ENCODE peak calls at places on chromosomes 5 and 9, in five cellular contexts. One of them, this sample, is unnamed.

GRCh38 chr9:16337322-16338029 is 533.0 kb downstream of the BNC2 start:
- DNase-seq in left ventricle myocardium inferior: no peak
- DNase-seq in right lobe of liver: no peak
- DNase-seq in psoas muscle: no peak
- DNase-seq in SK-N-SH: no peak
- DNase-seq in this sample: no peak

GRCh38 chr9:114674798-114675554 is 7.0 kb downstream of the TEX48 start:
- DNase-seq in psoas muscle: no peak
- DNase-seq in left ventricle myocardium inferior: no peak
- DNase-seq in right lobe of liver: no peak
- DNase-seq in SK-N-SH: no peak
- DNase-seq in this sample: no peak

GRCh38 chr9:98130576-98131228 is 11.7 kb upstream of the TRIM14 start:
- DNase-seq in SK-N-SH: no peak
- DNase-seq in right lobe of liver: no peak
- DNase-seq in left ventricle myocardium inferior: no peak
- DNase-seq in psoas muscle: no peak
- DNase-seq in this sample: no peak

GRCh38 chr5:53603009-53603687 is 42.7 kb downstream of the NDUFS4 start:
- DNase-seq in SK-N-SH: peak
- DNase-seq in left ventricle myocardium inferior: no peak
- DNase-seq in right lobe of liver: no peak
- DNase-seq in psoas muscle: no peak
- DNase-seq in this sample: peak

GRCh38 chr5:96529559-96529958 is 96.5 kb upstream of the PCSK1 start:
- DNase-seq in SK-N-SH: no peak
- DNase-seq in psoas muscle: no peak
- DNase-seq in right lobe of liver: no peak
- DNase-seq in left ventricle myocardium inferior: no peak
- DNase-seq in this sample: no peak

GRCh38 chr5:39399135-39400036 is 25.4 kb downstream of the DAB2 start:
- DNase-seq in psoas muscle: no peak
- DNase-seq in right lobe of liver: no peak
- DNase-seq in left ventricle myocardium inferior: no peak
- DNase-seq in SK-N-SH: no peak
- DNase-seq in this sample: no peak

GRCh38 chr5:107605596-107606125 is 65.1 kb downstream of the EFNA5 start:
- DNase-seq in right lobe of liver: no peak
- DNase-seq in SK-N-SH: no peak
- DNase-seq in left ventricle myocardium inferior: no peak
- DNase-seq in psoas muscle: no peak
- DNase-seq in this sample: no peak

GRCh38 chr5:135594416-135594960 is 15.7 kb upstream of the CXCL14 start:
- DNase-seq in right lobe of liver: no peak
- DNase-seq in SK-N-SH: no peak
- DNase-seq in left ventricle myocardium inferior: no peak
- DNase-seq in psoas muscle: no peak
- DNase-seq in this sample: no peak

GRCh38 chr5:172484664-172485063 is 30.3 kb upstream of the SH3PXD2B start:
- DNase-seq in SK-N-SH: no peak
- DNase-seq in left ventricle myocardium inferior: no peak
- DNase-seq in psoas muscle: no peak
- DNase-seq in right lobe of liver: no peak
- DNase-seq in this sample: no peak

GRCh38 chr5:40991168-40991980 is 79.8 kb downstream of the MROH2B start:
- DNase-seq in SK-N-SH: no peak
- DNase-seq in psoas muscle: no peak
- DNase-seq in right lobe of liver: peak
- DNase-seq in left ventricle myocardium inferior: peak
- DNase-seq in this sample: no peak

GRCh38 chr9:98523231-98523901 is 185.4 kb downstream of the GABBR2 start:
- DNase-seq in right lobe of liver: no peak
- DNase-seq in SK-N-SH: no peak
- DNase-seq in psoas muscle: no peak
- DNase-seq in left ventricle myocardium inferior: no peak
- DNase-seq in this sample: no peak

GRCh38 chr5:139655727-139656271 is 7.7 kb downstream of the CXXC5 start:
- DNase-seq in psoas muscle: peak
- DNase-seq in left ventricle myocardium inferior: peak
- DNase-seq in SK-N-SH: peak
- DNase-seq in right lobe of liver: peak
- DNase-seq in this sample: peak

GRCh38 chr5:59485629-59486439 is 407.7 kb downstream of the PDE4D start:
- DNase-seq in left ventricle myocardium inferior: no peak
- DNase-seq in SK-N-SH: peak
- DNase-seq in right lobe of liver: no peak
- DNase-seq in psoas muscle: no peak
- DNase-seq in this sample: peak

GRCh38 chr5:77683171-77683732 is 44.7 kb upstream of the OTP start:
- DNase-seq in right lobe of liver: no peak
- DNase-seq in left ventricle myocardium inferior: no peak
- DNase-seq in SK-N-SH: no peak
- DNase-seq in psoas muscle: no peak
- DNase-seq in this sample: no peak

GRCh38 chr5:81428866-81429265 is 34.9 kb upstream of the ACOT12 start:
- DNase-seq in left ventricle myocardium inferior: no peak
- DNase-seq in SK-N-SH: no peak
- DNase-seq in psoas muscle: no peak
- DNase-seq in right lobe of liver: no peak
- DNase-seq in this sample: no peak

GRCh38 chr9:116250881-116251280 is 97.3 kb downstream of the PAPPA start:
- DNase-seq in left ventricle myocardium inferior: no peak
- DNase-seq in right lobe of liver: no peak
- DNase-seq in psoas muscle: no peak
- DNase-seq in SK-N-SH: no peak
- DNase-seq in this sample: no peak

GRCh38 chr9:115116620-115117284 is 1.2 kb downstream of the TNC start:
- DNase-seq in psoas muscle: no peak
- DNase-seq in left ventricle myocardium inferior: no peak
- DNase-seq in SK-N-SH: no peak
- DNase-seq in right lobe of liver: no peak
- DNase-seq in this sample: no peak

GRCh38 chr9:4762889-4763521 is 22.0 kb upstream of the AK3 start:
- DNase-seq in psoas muscle: no peak
- DNase-seq in SK-N-SH: peak
- DNase-seq in left ventricle myocardium inferior: no peak
- DNase-seq in right lobe of liver: peak
- DNase-seq in this sample: no peak

GRCh38 chr5:117077142-117077541 is 502.5 kb upstream of the SEMA6A start:
- DNase-seq in right lobe of liver: no peak
- DNase-seq in left ventricle myocardium inferior: no peak
- DNase-seq in psoas muscle: no peak
- DNase-seq in SK-N-SH: no peak
- DNase-seq in this sample: no peak

GRCh38 chr9:13364271-13364670 is 84.8 kb upstream of the MPDZ start:
- DNase-seq in SK-N-SH: no peak
- DNase-seq in psoas muscle: no peak
- DNase-seq in left ventricle myocardium inferior: no peak
- DNase-seq in right lobe of liver: no peak
- DNase-seq in this sample: no peak

GRCh38 chr9:78769684-78770083 is 472.8 kb downstream of the PSAT1 start:
- DNase-seq in left ventricle myocardium inferior: no peak
- DNase-seq in psoas muscle: no peak
- DNase-seq in SK-N-SH: no peak
- DNase-seq in right lobe of liver: no peak
- DNase-seq in this sample: no peak

GRCh38 chr9:34501372-34501771 is 21.4 kb downstream of the ENHO start:
- DNase-seq in left ventricle myocardium inferior: no peak
- DNase-seq in right lobe of liver: no peak
- DNase-seq in SK-N-SH: no peak
- DNase-seq in psoas muscle: no peak
- DNase-seq in this sample: no peak

GRCh38 chr5:3217114-3217513 is 378.5 kb upstream of the IRX1 start:
- DNase-seq in psoas muscle: no peak
- DNase-seq in SK-N-SH: no peak
- DNase-seq in left ventricle myocardium inferior: no peak
- DNase-seq in right lobe of liver: no peak
- DNase-seq in this sample: no peak

GRCh38 chr5:144433893-144434292 is 263.2 kb downstream of the KCTD16 start:
- DNase-seq in left ventricle myocardium inferior: no peak
- DNase-seq in right lobe of liver: no peak
- DNase-seq in SK-N-SH: no peak
- DNase-seq in psoas muscle: no peak
- DNase-seq in this sample: no peak

GRCh38 chr9:134377976-134378375 is 51.7 kb downstream of the RXRA start:
- DNase-seq in left ventricle myocardium inferior: peak
- DNase-seq in SK-N-SH: peak
- DNase-seq in psoas muscle: peak
- DNase-seq in right lobe of liver: peak
- DNase-seq in this sample: peak

GRCh38 chr5:173963867-173964429 is 25.0 kb upstream of the C5orf47 start:
- DNase-seq in left ventricle myocardium inferior: no peak
- DNase-seq in SK-N-SH: peak
- DNase-seq in right lobe of liver: no peak
- DNase-seq in psoas muscle: no peak
- DNase-seq in this sample: peak

GRCh38 chr5:125981016-125981415 is 442.2 kb upstream of the GRAMD2B start:
- DNase-seq in right lobe of liver: no peak
- DNase-seq in left ventricle myocardium inferior: peak
- DNase-seq in psoas muscle: no peak
- DNase-seq in SK-N-SH: no peak
- DNase-seq in this sample: no peak

GRCh38 chr9:101468116-101468515 is 32.5 kb upstream of the ALDOB start:
- DNase-seq in SK-N-SH: no peak
- DNase-seq in psoas muscle: no peak
- DNase-seq in right lobe of liver: no peak
- DNase-seq in left ventricle myocardium inferior: no peak
- DNase-seq in this sample: peak

GRCh38 chr9:91422832-91423711 is 560 bp downstream of the NFIL3 start:
- DNase-seq in left ventricle myocardium inferior: peak
- DNase-seq in right lobe of liver: peak
- DNase-seq in psoas muscle: peak
- DNase-seq in SK-N-SH: no peak
- DNase-seq in this sample: no peak

GRCh38 chr5:149254506-149254905 is 17.2 kb upstream of the AFAP1L1 start:
- DNase-seq in SK-N-SH: no peak
- DNase-seq in right lobe of liver: no peak
- DNase-seq in left ventricle myocardium inferior: no peak
- DNase-seq in psoas muscle: no peak
- DNase-seq in this sample: no peak

GRCh38 chr5:116576043-116576713 is 1.6 kb upstream of the SEMA6A start:
- DNase-seq in SK-N-SH: peak
- DNase-seq in right lobe of liver: peak
- DNase-seq in left ventricle myocardium inferior: peak
- DNase-seq in psoas muscle: peak
- DNase-seq in this sample: peak

GRCh38 chr5:133041910-133042309 is 9.9 kb upstream of the HSPA4 start:
- DNase-seq in right lobe of liver: no peak
- DNase-seq in left ventricle myocardium inferior: no peak
- DNase-seq in psoas muscle: no peak
- DNase-seq in SK-N-SH: no peak
- DNase-seq in this sample: no peak

GRCh38 chr9:34125681-34126206 is 754 bp downstream of the DCAF12 start:
- DNase-seq in left ventricle myocardium inferior: no peak
- DNase-seq in right lobe of liver: no peak
- DNase-seq in psoas muscle: no peak
- DNase-seq in SK-N-SH: peak
- DNase-seq in this sample: peak

GRCh38 chr5:165139730-165140129 is 1634.3 kb downstream of the MAT2B start:
- DNase-seq in left ventricle myocardium inferior: no peak
- DNase-seq in psoas muscle: no peak
- DNase-seq in right lobe of liver: no peak
- DNase-seq in SK-N-SH: no peak
- DNase-seq in this sample: no peak

GRCh38 chr9:133125706-133126696 is 5.0 kb upstream of the RALGDS start:
- DNase-seq in SK-N-SH: peak
- DNase-seq in psoas muscle: peak
- DNase-seq in left ventricle myocardium inferior: no peak
- DNase-seq in right lobe of liver: no peak
- DNase-seq in this sample: no peak
- H3K4me3 ChIP-seq in SK-N-SH: no peak
- H3K4me3 ChIP-seq in psoas muscle: peak
- H3K4me3 ChIP-seq in left ventricle myocardium inferior: peak
- H3K4me3 ChIP-seq in right lobe of liver: no peak
- H3K4me3 ChIP-seq in this sample: no peak

GRCh38 chr9:26159575-26160392 is 481.5 kb upstream of the TUSC1 start:
- DNase-seq in left ventricle myocardium inferior: no peak
- DNase-seq in SK-N-SH: peak
- DNase-seq in right lobe of liver: no peak
- DNase-seq in psoas muscle: no peak
- DNase-seq in this sample: peak
- H3K4me3 ChIP-seq in left ventricle myocardium inferior: no peak
- H3K4me3 ChIP-seq in SK-N-SH: no peak
- H3K4me3 ChIP-seq in right lobe of liver: no peak
- H3K4me3 ChIP-seq in psoas muscle: no peak
- H3K4me3 ChIP-seq in this sample: no peak

GRCh38 chr9:95753762-95754465 is 121.6 kb upstream of the ERCC6L2 start:
- DNase-seq in SK-N-SH: peak
- DNase-seq in left ventricle myocardium inferior: peak
- DNase-seq in right lobe of liver: no peak
- DNase-seq in psoas muscle: no peak
- DNase-seq in this sample: peak

GRCh38 chr9:95754533-95755420 is 120.7 kb upstream of the ERCC6L2 start:
- DNase-seq in SK-N-SH: peak
- DNase-seq in left ventricle myocardium inferior: no peak
- DNase-seq in right lobe of liver: no peak
- DNase-seq in psoas muscle: no peak
- DNase-seq in this sample: peak

GRCh38 chr9:95749493-95749892 is 126.0 kb upstream of the ERCC6L2 start:
- DNase-seq in psoas muscle: no peak
- DNase-seq in right lobe of liver: no peak
- DNase-seq in left ventricle myocardium inferior: no peak
- DNase-seq in SK-N-SH: no peak
- DNase-seq in this sample: no peak

GRCh38 chr9:95750725-95751644 is 124.5 kb upstream of the ERCC6L2 start:
- DNase-seq in right lobe of liver: no peak
- DNase-seq in psoas muscle: no peak
- DNase-seq in SK-N-SH: no peak
- DNase-seq in left ventricle myocardium inferior: no peak
- DNase-seq in this sample: no peak

GRCh38 chr9:95752129-95752731 is 123.3 kb upstream of the ERCC6L2 start:
- DNase-seq in SK-N-SH: no peak
- DNase-seq in right lobe of liver: no peak
- DNase-seq in left ventricle myocardium inferior: no peak
- DNase-seq in psoas muscle: no peak
- DNase-seq in this sample: no peak
- H3K4me3 ChIP-seq in SK-N-SH: no peak
- H3K4me3 ChIP-seq in right lobe of liver: no peak
- H3K4me3 ChIP-seq in left ventricle myocardium inferior: peak
- H3K4me3 ChIP-seq in psoas muscle: no peak
- H3K4me3 ChIP-seq in this sample: no peak

GRCh38 chr9:95516736-95517558 is at the start of gene PTCH1:
- DNase-seq in right lobe of liver: no peak
- DNase-seq in SK-N-SH: peak
- DNase-seq in left ventricle myocardium inferior: peak
- DNase-seq in psoas muscle: peak
- DNase-seq in this sample: peak

GRCh38 chr9:95518026-95518425 is 1.3 kb upstream of the PTCH1 start:
- DNase-seq in psoas muscle: no peak
- DNase-seq in left ventricle myocardium inferior: no peak
- DNase-seq in right lobe of liver: no peak
- DNase-seq in SK-N-SH: no peak
- DNase-seq in this sample: no peak

GRCh38 chr9:95515272-95516113 is 1.3 kb downstream of the PTCH1 start:
- DNase-seq in right lobe of liver: no peak
- DNase-seq in left ventricle myocardium inferior: no peak
- DNase-seq in psoas muscle: peak
- DNase-seq in SK-N-SH: peak
- DNase-seq in this sample: peak

GRCh38 chr9:95516221-95516735 is 493 bp downstream of the PTCH1 start:
- DNase-seq in psoas muscle: no peak
- DNase-seq in SK-N-SH: peak
- DNase-seq in right lobe of liver: no peak
- DNase-seq in left ventricle myocardium inferior: no peak
- DNase-seq in this sample: peak

GRCh38 chr9:95517559-95517933 is 775 bp upstream of the PTCH1 start:
- DNase-seq in left ventricle myocardium inferior: no peak
- DNase-seq in psoas muscle: no peak
- DNase-seq in SK-N-SH: no peak
- DNase-seq in right lobe of liver: no peak
- DNase-seq in this sample: no peak
- H3K4me3 ChIP-seq in left ventricle myocardium inferior: peak
- H3K4me3 ChIP-seq in psoas muscle: no peak
- H3K4me3 ChIP-seq in SK-N-SH: no peak
- H3K4me3 ChIP-seq in right lobe of liver: no peak
- H3K4me3 ChIP-seq in this sample: no peak